ENCODE peak calls at places on chromosomes 5 and 9, in five cellular contexts. One of them, this sample, is unnamed. For H3K4me1 and H3K36me3, the result is how much of the 10 kb centered on the place peaks cover.

GRCh38 chr5:180806351-180807011 is 3.9 kb upstream of the MGAT1 start:
- DNase-seq in breast epithelium: no peak
- DNase-seq in Peyer's patch: no peak
- DNase-seq in CD4-positive, CD25-positive, alpha-beta regulatory T cell: no peak
- DNase-seq in ovary: peak
- DNase-seq in this sample: peak

GRCh38 chr5:132462856-132463745 is 27.5 kb downstream of the IRF1 start:
- DNase-seq in breast epithelium: no peak
- DNase-seq in Peyer's patch: peak
- DNase-seq in CD4-positive, CD25-positive, alpha-beta regulatory T cell: no peak
- DNase-seq in ovary: no peak
- DNase-seq in this sample: no peak

GRCh38 chr9:21804336-21804735 is 1.9 kb downstream of the MTAP start:
- DNase-seq in breast epithelium: no peak
- DNase-seq in Peyer's patch: no peak
- DNase-seq in CD4-positive, CD25-positive, alpha-beta regulatory T cell: no peak
- DNase-seq in ovary: no peak
- DNase-seq in this sample: no peak

GRCh38 chr5:33890147-33890546 is 1.6 kb downstream of the ADAMTS12 start:
- DNase-seq in breast epithelium: no peak
- DNase-seq in Peyer's patch: no peak
- DNase-seq in CD4-positive, CD25-positive, alpha-beta regulatory T cell: no peak
- DNase-seq in ovary: no peak
- DNase-seq in this sample: no peak

GRCh38 chr9:122158202-122158601 is 1.4 kb downstream of the NDUFA8 start:
- DNase-seq in breast epithelium: no peak
- DNase-seq in Peyer's patch: no peak
- DNase-seq in CD4-positive, CD25-positive, alpha-beta regulatory T cell: peak
- DNase-seq in ovary: no peak
- DNase-seq in this sample: peak

GRCh38 chr9:37998881-37999311 is 70.1 kb downstream of the SHB start:
- DNase-seq in breast epithelium: no peak
- DNase-seq in Peyer's patch: peak
- DNase-seq in CD4-positive, CD25-positive, alpha-beta regulatory T cell: no peak
- DNase-seq in ovary: no peak
- DNase-seq in this sample: no peak

GRCh38 chr5:56314536-56314935 is 81.4 kb upstream of the ANKRD55 start:
- DNase-seq in breast epithelium: no peak
- DNase-seq in Peyer's patch: no peak
- DNase-seq in CD4-positive, CD25-positive, alpha-beta regulatory T cell: peak
- DNase-seq in ovary: no peak
- DNase-seq in this sample: peak

GRCh38 chr5:179264053-179264540 is 81.2 kb downstream of the ADAMTS2 start:
- DNase-seq in breast epithelium: no peak
- DNase-seq in Peyer's patch: peak
- DNase-seq in CD4-positive, CD25-positive, alpha-beta regulatory T cell: no peak
- DNase-seq in ovary: peak
- DNase-seq in this sample: peak

GRCh38 chr5:111072949-111073682 is 1.6 kb downstream of the TSLP start:
- DNase-seq in breast epithelium: peak
- DNase-seq in Peyer's patch: peak
- DNase-seq in CD4-positive, CD25-positive, alpha-beta regulatory T cell: peak
- DNase-seq in ovary: no peak
- DNase-seq in this sample: peak

GRCh38 chr5:73789851-73790281 is 163.9 kb downstream of the ARHGEF28 start:
- DNase-seq in breast epithelium: no peak
- DNase-seq in Peyer's patch: no peak
- DNase-seq in CD4-positive, CD25-positive, alpha-beta regulatory T cell: no peak
- DNase-seq in ovary: no peak
- DNase-seq in this sample: no peak

GRCh38 chr5:161889971-161890370 is 42.1 kb downstream of the GABRA1 start:
- DNase-seq in breast epithelium: no peak
- DNase-seq in Peyer's patch: no peak
- DNase-seq in CD4-positive, CD25-positive, alpha-beta regulatory T cell: no peak
- DNase-seq in ovary: no peak
- DNase-seq in this sample: no peak

GRCh38 chr5:15893866-15894265 is 285.7 kb downstream of the MARCHF11 start:
- DNase-seq in breast epithelium: no peak
- DNase-seq in Peyer's patch: no peak
- DNase-seq in CD4-positive, CD25-positive, alpha-beta regulatory T cell: no peak
- DNase-seq in ovary: no peak
- DNase-seq in this sample: no peak

GRCh38 chr9:76394896-76395244 is 644 bp upstream of the RFK start:
- DNase-seq in breast epithelium: no peak
- DNase-seq in Peyer's patch: peak
- DNase-seq in CD4-positive, CD25-positive, alpha-beta regulatory T cell: peak
- DNase-seq in ovary: no peak
- DNase-seq in this sample: peak

GRCh38 chr9:26326473-26327044 is 566.0 kb downstream of the CAAP1 start:
- DNase-seq in breast epithelium: no peak
- DNase-seq in Peyer's patch: no peak
- DNase-seq in CD4-positive, CD25-positive, alpha-beta regulatory T cell: peak
- DNase-seq in ovary: no peak
- DNase-seq in this sample: peak

GRCh38 chr5:1343931-1344901 is 683 bp downstream of the CLPTM1L start:
- DNase-seq in breast epithelium: no peak
- DNase-seq in Peyer's patch: peak
- DNase-seq in CD4-positive, CD25-positive, alpha-beta regulatory T cell: peak
- DNase-seq in ovary: no peak
- DNase-seq in this sample: peak

GRCh38 chr5:67334383-67334782 is 137.8 kb upstream of the CD180 start:
- DNase-seq in breast epithelium: no peak
- DNase-seq in Peyer's patch: no peak
- DNase-seq in CD4-positive, CD25-positive, alpha-beta regulatory T cell: no peak
- DNase-seq in ovary: no peak
- DNase-seq in this sample: no peak

GRCh38 chr5:8842906-8843590 is 702.8 kb downstream of the SEMA5A start:
- DNase-seq in breast epithelium: no peak
- DNase-seq in Peyer's patch: no peak
- DNase-seq in CD4-positive, CD25-positive, alpha-beta regulatory T cell: no peak
- DNase-seq in ovary: no peak
- DNase-seq in this sample: no peak

GRCh38 chr5:98993512-98993911 is 64.7 kb upstream of the CHD1 start:
- DNase-seq in breast epithelium: no peak
- DNase-seq in Peyer's patch: no peak
- DNase-seq in CD4-positive, CD25-positive, alpha-beta regulatory T cell: no peak
- DNase-seq in ovary: no peak
- DNase-seq in this sample: no peak

DNA sequence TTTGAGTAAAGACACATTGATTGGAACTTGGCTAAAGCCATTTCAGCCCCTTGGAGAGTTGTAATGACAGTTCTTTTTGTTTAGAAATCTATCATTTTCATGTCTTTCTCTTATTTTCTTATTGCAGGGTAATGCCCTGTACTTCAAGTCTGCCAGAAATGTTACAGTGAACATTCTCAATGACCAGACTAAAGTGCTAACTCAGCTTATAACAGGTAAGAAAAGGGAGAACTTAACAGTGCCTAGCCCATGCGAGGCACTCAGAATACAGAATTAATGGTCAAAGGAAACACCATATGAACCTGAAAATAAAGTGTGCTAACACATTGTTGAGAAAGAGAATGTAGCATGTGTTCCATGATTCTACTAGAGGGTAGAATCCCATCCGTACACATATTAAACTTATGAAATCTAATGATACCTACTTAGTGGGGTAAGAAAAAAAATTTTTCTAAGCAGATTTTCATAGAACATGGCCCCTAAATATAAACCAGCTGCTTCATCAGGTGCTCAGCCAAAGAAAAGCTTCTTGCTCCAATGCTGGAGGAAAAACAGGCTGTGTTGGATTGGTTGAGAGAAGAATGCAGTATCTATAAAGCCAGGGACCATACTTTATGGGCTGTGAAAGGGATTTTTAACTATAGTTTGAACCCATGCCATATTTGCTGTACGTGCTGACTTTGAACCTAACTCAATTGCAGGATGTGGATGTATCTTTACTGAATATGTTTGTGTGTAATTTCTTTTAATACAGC is 260.8 kb upstream of the PPP1R2B start:
- DNase-seq in breast epithelium: no peak
- DNase-seq in Peyer's patch: no peak
- DNase-seq in CD4-positive, CD25-positive, alpha-beta regulatory T cell: no peak
- DNase-seq in ovary: no peak
- DNase-seq in this sample: no peak
- H3K4me1 ChIP-seq in breast epithelium: under half
- H3K4me1 ChIP-seq in Peyer's patch: under half
- H3K4me1 ChIP-seq in CD4-positive, CD25-positive, alpha-beta regulatory T cell: under half
- H3K4me1 ChIP-seq in ovary: under half
- H3K4me1 ChIP-seq in this sample: under half

GRCh38 chr9:124350485-124351263 is 64.6 kb downstream of the PSMB7 start:
- DNase-seq in breast epithelium: no peak
- DNase-seq in Peyer's patch: peak
- DNase-seq in CD4-positive, CD25-positive, alpha-beta regulatory T cell: no peak
- DNase-seq in ovary: no peak
- DNase-seq in this sample: no peak
- H3K36me3 ChIP-seq in breast epithelium: under half
- H3K36me3 ChIP-seq in Peyer's patch: half or more
- H3K36me3 ChIP-seq in CD4-positive, CD25-positive, alpha-beta regulatory T cell: half or more
- H3K36me3 ChIP-seq in ovary: under half
- H3K36me3 ChIP-seq in this sample: under half

GRCh38 chr5:133995903-133996563 is 8.7 kb downstream of the VDAC1 start:
- DNase-seq in breast epithelium: no peak
- DNase-seq in Peyer's patch: no peak
- DNase-seq in CD4-positive, CD25-positive, alpha-beta regulatory T cell: no peak
- DNase-seq in ovary: no peak
- DNase-seq in this sample: no peak
- H3K4me1 ChIP-seq in breast epithelium: under half
- H3K4me1 ChIP-seq in Peyer's patch: under half
- H3K4me1 ChIP-seq in CD4-positive, CD25-positive, alpha-beta regulatory T cell: under half
- H3K4me1 ChIP-seq in ovary: under half
- H3K4me1 ChIP-seq in this sample: under half

DNA sequence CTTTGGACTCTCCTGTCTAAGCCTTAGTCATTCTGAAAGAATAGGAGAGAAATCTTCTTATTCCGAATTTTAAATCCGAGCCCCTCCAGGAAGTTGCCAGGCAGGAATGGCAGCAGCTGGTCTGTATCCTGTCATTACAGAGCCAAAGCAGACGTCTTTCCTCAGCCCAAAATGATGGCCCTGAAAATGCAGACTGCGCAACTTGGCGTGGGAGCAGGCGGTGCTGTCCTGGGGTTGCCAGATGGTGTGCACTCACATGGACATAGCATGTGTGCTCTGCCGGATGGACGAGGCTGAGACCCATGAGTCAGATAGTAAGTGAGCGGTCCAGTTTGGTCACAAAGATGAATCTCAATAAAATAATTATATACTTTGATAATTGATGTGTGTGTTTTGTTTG is 410.4 kb downstream of the KCTD16 start:
- DNase-seq in breast epithelium: no peak
- DNase-seq in Peyer's patch: no peak
- DNase-seq in CD4-positive, CD25-positive, alpha-beta regulatory T cell: no peak
- DNase-seq in ovary: no peak
- DNase-seq in this sample: no peak
- H3K36me3 ChIP-seq in breast epithelium: under half
- H3K36me3 ChIP-seq in Peyer's patch: under half
- H3K36me3 ChIP-seq in CD4-positive, CD25-positive, alpha-beta regulatory T cell: under half
- H3K36me3 ChIP-seq in ovary: under half
- H3K36me3 ChIP-seq in this sample: under half

DNA sequence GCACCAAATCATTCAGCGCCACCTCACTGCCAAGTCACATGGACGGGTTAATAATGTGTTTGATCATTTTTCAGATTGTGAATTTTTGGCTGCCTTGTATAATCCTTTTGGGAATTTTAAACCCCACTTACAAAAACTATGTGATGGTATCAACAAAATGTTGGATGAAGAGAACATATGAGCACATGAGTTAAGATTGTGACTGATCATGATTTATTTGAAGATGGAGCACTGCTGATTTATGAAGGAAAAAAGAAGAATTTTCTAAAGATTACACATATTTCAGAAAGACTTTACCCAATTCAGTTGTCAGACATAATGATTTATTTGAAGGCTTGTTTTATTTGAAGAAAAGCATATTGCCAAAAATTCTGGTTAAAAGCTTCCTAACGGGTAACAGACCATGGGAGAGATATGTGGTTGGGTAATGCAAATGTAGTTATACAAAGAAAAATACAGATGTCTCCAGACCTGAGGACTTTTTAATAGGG is 37.4 kb downstream of the TNFAIP8 start:
- DNase-seq in breast epithelium: no peak
- DNase-seq in Peyer's patch: no peak
- DNase-seq in CD4-positive, CD25-positive, alpha-beta regulatory T cell: no peak
- DNase-seq in ovary: no peak
- DNase-seq in this sample: no peak
- H3K4me1 ChIP-seq in breast epithelium: under half
- H3K4me1 ChIP-seq in Peyer's patch: under half
- H3K4me1 ChIP-seq in CD4-positive, CD25-positive, alpha-beta regulatory T cell: under half
- H3K4me1 ChIP-seq in ovary: under half
- H3K4me1 ChIP-seq in this sample: under half

GRCh38 chr9:95936579-95937075 is 61.1 kb downstream of the ERCC6L2 start:
- DNase-seq in breast epithelium: no peak
- DNase-seq in Peyer's patch: no peak
- DNase-seq in CD4-positive, CD25-positive, alpha-beta regulatory T cell: no peak
- DNase-seq in ovary: no peak
- DNase-seq in this sample: no peak
- H3K36me3 ChIP-seq in breast epithelium: under half
- H3K36me3 ChIP-seq in Peyer's patch: under half
- H3K36me3 ChIP-seq in CD4-positive, CD25-positive, alpha-beta regulatory T cell: under half
- H3K36me3 ChIP-seq in ovary: under half
- H3K36me3 ChIP-seq in this sample: under half

GRCh38 chr5:149220750-149221149 is 50.9 kb upstream of the AFAP1L1 start:
- DNase-seq in breast epithelium: no peak
- DNase-seq in Peyer's patch: no peak
- DNase-seq in CD4-positive, CD25-positive, alpha-beta regulatory T cell: no peak
- DNase-seq in ovary: no peak
- DNase-seq in this sample: no peak
- H3K4me1 ChIP-seq in breast epithelium: under half
- H3K4me1 ChIP-seq in Peyer's patch: under half
- H3K4me1 ChIP-seq in CD4-positive, CD25-positive, alpha-beta regulatory T cell: under half
- H3K4me1 ChIP-seq in ovary: under half
- H3K4me1 ChIP-seq in this sample: under half

GRCh38 chr9:128633057-128633456 is 23.6 kb downstream of the DYNC2I2 start:
- DNase-seq in breast epithelium: no peak
- DNase-seq in Peyer's patch: peak
- DNase-seq in CD4-positive, CD25-positive, alpha-beta regulatory T cell: no peak
- DNase-seq in ovary: no peak
- DNase-seq in this sample: no peak
- H3K36me3 ChIP-seq in breast epithelium: under half
- H3K36me3 ChIP-seq in Peyer's patch: half or more
- H3K36me3 ChIP-seq in CD4-positive, CD25-positive, alpha-beta regulatory T cell: half or more
- H3K36me3 ChIP-seq in ovary: under half
- H3K36me3 ChIP-seq in this sample: under half

GRCh38 chr9:93244510-93245436 is 60.8 kb downstream of the WNK2 start:
- DNase-seq in breast epithelium: no peak
- DNase-seq in Peyer's patch: no peak
- DNase-seq in CD4-positive, CD25-positive, alpha-beta regulatory T cell: no peak
- DNase-seq in ovary: no peak
- DNase-seq in this sample: no peak
- H3K4me1 ChIP-seq in breast epithelium: under half
- H3K4me1 ChIP-seq in Peyer's patch: under half
- H3K4me1 ChIP-seq in CD4-positive, CD25-positive, alpha-beta regulatory T cell: under half
- H3K4me1 ChIP-seq in ovary: under half
- H3K4me1 ChIP-seq in this sample: under half